ENCODE peak calls at places on chromosomes 16 and 17, in five cellular contexts. M is sigmoid colon, P is thyroid gland, Q is transverse colon, J is Peyer's patch. O is an unnamed sample.

GRCh38 chr17:75163074-75163473 is 8.8 kb upstream of the JPT1 start:
- DNase-seq in M (no peak), P (no peak), Q (no peak), J (no peak), O (no peak)

GRCh38 chr16:80056334-80056733 is 455.8 kb upstream of the MAF start:
- DNase-seq in M (no peak), P (no peak), Q (no peak), J (no peak), O (no peak)

GRCh38 chr16:69193860-69194259 is 6.9 kb downstream of the SNTB2 start:
- DNase-seq in M (no peak), P (no peak), Q (no peak), J (no peak), O (peak)

GRCh38 chr17:61467416-61468262 is 15.4 kb downstream of the TBX4 start:
- DNase-seq in M (peak), P (no peak), Q (peak), J (peak), O (peak)

GRCh38 chr17:62126292-62126691 is 61.2 kb upstream of the MED13 start:
- DNase-seq in M (no peak), P (no peak), Q (no peak), J (no peak), O (no peak)

GRCh38 chr17:64178011-64178825 is 48.3 kb upstream of the ERN1 start:
- DNase-seq in M (no peak), P (no peak), Q (no peak), J (no peak), O (no peak)

GRCh38 chr17:41992576-41992975 is 24.7 kb downstream of the DNAJC7 start:
- DNase-seq in M (no peak), P (no peak), Q (no peak), J (no peak), O (no peak)

GRCh38 chr17:35291802-35292201 is 48.9 kb downstream of the SLFN5 start:
- DNase-seq in M (no peak), P (no peak), Q (no peak), J (no peak), O (no peak)

GRCh38 chr17:4833941-4834501 is 881 bp downstream of the MINK1 start:
- DNase-seq in M (peak), P (peak), Q (peak), J (peak), O (peak)

GRCh38 chr17:7237761-7238417 is 1.4 kb downstream of the PHF23 start:
- DNase-seq in M (peak), P (peak), Q (peak), J (peak), O (peak)

GRCh38 chr16:55437627-55438026 is 41.4 kb upstream of the MMP2 start:
- DNase-seq in M (no peak), P (no peak), Q (no peak), J (no peak), O (no peak)

GRCh38 chr16:14249291-14250032 is 178.3 kb downstream of the MRTFB start:
- DNase-seq in M (no peak), P (peak), Q (peak), J (no peak), O (peak)

GRCh38 chr17:42817866-42818265 is 6.2 kb downstream of the BECN1 start:
- DNase-seq in M (no peak), P (no peak), Q (no peak), J (no peak), O (no peak)

GRCh38 chr16:70267516-70267915 is 15.8 kb upstream of the EXOSC6 start:
- DNase-seq in M (peak), P (no peak), Q (peak), J (peak), O (no peak)

GRCh38 chr17:69762359-69762758 is 312.7 kb upstream of the KCNJ16 start:
- DNase-seq in M (no peak), P (no peak), Q (no peak), J (no peak), O (no peak)

GRCh38 chr17:4236456-4236855 is 27.3 kb downstream of the ANKFY1 start:
- DNase-seq in M (no peak), P (no peak), Q (no peak), J (no peak), O (no peak)

GRCh38 chr16:80369559-80369958 is 171.2 kb upstream of the DYNLRB2 start:
- DNase-seq in M (peak), P (no peak), Q (peak), J (no peak), O (peak)

GRCh38 chr17:49779730-49780220 is 8.7 kb upstream of the KAT7 start:
- DNase-seq in M (no peak), P (peak), Q (peak), J (no peak), O (peak)

GRCh38 chr16:57485091-57485915 is 990 bp downstream of the DOK4 start:
- DNase-seq in M (no peak), P (no peak), Q (peak), J (peak), O (no peak)

GRCh38 chr17:8384801-8385335 is 1.9 kb upstream of the RPL26 start:
- DNase-seq in M (no peak), P (no peak), Q (no peak), J (no peak), O (no peak)

GRCh38 chr17:13597723-13598347 is 3.9 kb downstream of the HS3ST3A1 start:
- DNase-seq in M (no peak), P (peak), Q (peak), J (no peak), O (peak)

GRCh38 chr17:65750678-65751077 is 189.2 kb upstream of the AXIN2 start:
- DNase-seq in M (peak), P (peak), Q (peak), J (peak), O (peak)

GRCh38 chr17:27247071-27247957 is 46.6 kb upstream of the WSB1 start:
- DNase-seq in M (peak), P (peak), Q (peak), J (peak), O (peak)

GRCh38 chr16:31360296-31360695 is 5.3 kb downstream of the ITGAX start:
- DNase-seq in M (no peak), P (no peak), Q (no peak), J (no peak), O (peak)

GRCh38 chr17:80152057-80152831 is 5.3 kb upstream of the EIF4A3 start:
- DNase-seq in M (peak), P (no peak), Q (no peak), J (no peak), O (no peak)

GRCh38 chr17:3506054-3506453 is 30.3 kb downstream of the ASPA start:
- DNase-seq in M (peak), P (no peak), Q (no peak), J (no peak), O (no peak)

GRCh38 chr17:1461193-1461944 is 5.3 kb upstream of the CRK start:
- DNase-seq in M (no peak), P (no peak), Q (no peak), J (no peak), O (no peak)

GRCh38 chr16:73735018-73735417 is 561.6 kb upstream of the PSMD7 start:
- DNase-seq in M (no peak), P (no peak), Q (no peak), J (no peak), O (no peak)

GRCh38 chr17:2102931-2103398 is 48.1 kb downstream of the HIC1 start:
- DNase-seq in M (peak), P (peak), Q (no peak), J (no peak), O (no peak)

GRCh38 chr17:79831367-79832210 is 7.7 kb downstream of the CBX4 start:
- DNase-seq in M (peak), P (peak), Q (no peak), J (no peak), O (peak)

GRCh38 chr16:87856796-87857228 is 12.5 kb downstream of the SLC7A5 start:
- DNase-seq in M (no peak), P (no peak), Q (no peak), J (no peak), O (no peak)

GRCh38 chr17:50833396-50834125 is 1.8 kb upstream of the WFIKKN2 start:
- DNase-seq in M (peak), P (no peak), Q (no peak), J (no peak), O (no peak)

GRCh38 chr17:61235001-61235820 is 164.4 kb upstream of the TBX2 start:
- DNase-seq in M (no peak), P (peak), Q (no peak), J (no peak), O (no peak)

GRCh38 chr16:62955033-62955349 is 918.8 kb upstream of the CDH8 start:
- DNase-seq in M (no peak), P (no peak), Q (no peak), J (no peak), O (no peak)

GRCh38 chr17:50632637-50633036 is 2.0 kb upstream of the ABCC3 start:
- DNase-seq in M (no peak), P (no peak), Q (no peak), J (peak), O (no peak)

GRCh38 chr16:20410153-20410723 is 904 bp downstream of the ACSM5 start:
- DNase-seq in M (no peak), P (no peak), Q (no peak), J (no peak), O (no peak)

GRCh38 chr17:80751070-80751459 is 206.4 kb downstream of the RPTOR start:
- DNase-seq in M (peak), P (no peak), Q (no peak), J (no peak), O (no peak)

GRCh38 chr16:80347900-80348299 is 192.9 kb upstream of the DYNLRB2 start:
- DNase-seq in M (no peak), P (peak), Q (no peak), J (no peak), O (peak)

GRCh38 chr16:47204736-47205499 is 61.2 kb upstream of the NETO2 start:
- DNase-seq in M (no peak), P (no peak), Q (no peak), J (no peak), O (no peak)

DNA sequence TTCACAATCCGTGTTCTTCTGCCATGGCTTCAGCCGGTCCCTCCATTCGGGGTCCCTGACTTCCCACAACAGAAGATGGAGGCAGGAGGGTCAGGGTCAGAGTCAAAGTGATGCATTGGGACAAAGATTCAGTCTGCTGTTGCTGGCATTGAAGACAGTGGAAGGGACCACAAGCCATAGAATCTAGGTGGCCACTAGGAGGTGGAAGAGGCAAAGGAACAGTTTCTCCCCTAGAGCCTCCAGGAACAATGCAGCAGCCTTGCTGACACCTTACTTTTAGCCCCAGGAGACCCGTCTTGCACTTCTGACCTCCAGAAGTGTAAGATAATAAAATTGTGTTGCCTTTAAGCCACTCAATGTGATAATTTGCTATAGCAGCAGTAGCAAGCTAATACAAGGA is 55.9 kb downstream of the MFSD11 start:
- DNase-seq in M (no peak), P (no peak), Q (no peak), J (no peak), O (no peak)
- TF ChIP-seq POLR2A in M (no peak), P (no peak), Q (no peak), J (no peak), O (no peak)

GRCh38 chr17:36608794-36609497 is 7.6 kb downstream of the MRM1 start:
- DNase-seq in M (no peak), P (peak), Q (peak), J (peak), O (peak)

GRCh38 chr17:36610472-36610871 is 9.1 kb downstream of the MRM1 start:
- DNase-seq in M (no peak), P (no peak), Q (no peak), J (no peak), O (no peak)

GRCh38 chr17:36611345-36612072 is 10.1 kb downstream of the MRM1 start:
- DNase-seq in M (no peak), P (no peak), Q (no peak), J (no peak), O (no peak)

GRCh38 chr17:36609498-36609862 is 8.1 kb downstream of the MRM1 start:
- DNase-seq in M (no peak), P (no peak), Q (no peak), J (peak), O (no peak)

GRCh38 chr17:36608280-36608679 is 6.9 kb downstream of the MRM1 start:
- DNase-seq in M (no peak), P (no peak), Q (no peak), J (peak), O (no peak)
- TF ChIP-seq POLR2A in M (no peak), P (no peak), Q (no peak), J (no peak), O (no peak)

GRCh38 chr17:59707182-59707970 is at the start of the genes PTRH2 and VMP1:
- DNase-seq in M (peak), P (peak), Q (peak), J (peak), O (peak)
- TF ChIP-seq POLR2A in M (peak), P (peak), Q (peak), J (peak), O (peak)

GRCh38 chr16:1325673-1326371 is 7.6 kb upstream of the BAIAP3 start:
- DNase-seq in M (no peak), P (no peak), Q (no peak), J (no peak), O (no peak)
- TF ChIP-seq POLR2A in M (no peak), P (no peak), Q (no peak), J (no peak), O (no peak)

GRCh38 chr17:44045493-44045892 is 21.0 kb downstream of the LSM12 start:
- DNase-seq in M (no peak), P (no peak), Q (no peak), J (no peak), O (no peak)
- TF ChIP-seq POLR2A in M (no peak), P (no peak), Q (no peak), J (no peak), O (no peak)

GRCh38 chr17:72056155-72056554 is 64.7 kb upstream of the SOX9 start:
- DNase-seq in M (no peak), P (no peak), Q (no peak), J (no peak), O (no peak)
- TF ChIP-seq POLR2A in M (no peak), P (no peak), Q (no peak), J (no peak), O (no peak)

GRCh38 chr17:44219636-44220210 is at the start of gene UBTF:
- DNase-seq in M (peak), P (peak), Q (peak), J (peak), O (peak)

GRCh38 chr17:44221072-44221861 is 1.8 kb upstream of the UBTF start:
- DNase-seq in M (peak), P (peak), Q (peak), J (peak), O (peak)

GRCh38 chr17:44219126-44219635 is 294 bp downstream of the UBTF start:
- DNase-seq in M (peak), P (peak), Q (peak), J (peak), O (peak)

GRCh38 chr17:44221862-44222111 is 2.3 kb upstream of the UBTF start:
- DNase-seq in M (no peak), P (no peak), Q (no peak), J (peak), O (no peak)

GRCh38 chr17:44220211-44221071 is 966 bp upstream of the UBTF start:
- DNase-seq in M (peak), P (peak), Q (peak), J (peak), O (peak)
- TF ChIP-seq POLR2A in M (no peak), P (no peak), Q (peak), J (no peak), O (peak)

DNA sequence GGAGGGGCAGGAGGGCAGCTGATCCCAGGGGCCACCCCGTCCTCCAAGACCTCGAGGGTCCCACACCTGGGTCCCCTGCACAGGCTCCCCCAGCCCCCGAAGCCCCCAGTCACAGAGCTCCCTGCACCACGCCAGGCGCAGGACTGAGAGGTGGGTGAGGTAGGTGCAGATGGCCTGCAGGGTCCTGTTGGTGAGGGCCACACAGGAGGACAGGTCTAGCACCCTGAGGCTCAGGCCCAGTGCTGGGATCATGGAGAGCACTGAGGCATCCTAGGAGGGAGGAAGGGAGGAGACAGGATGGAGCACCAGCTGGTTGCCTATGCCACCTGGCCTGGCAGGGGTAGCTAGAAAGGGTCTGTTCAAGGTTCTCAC is 9.6 kb downstream of the ELMO3 start:
- DNase-seq in M (no peak), P (no peak), Q (no peak), J (no peak), O (no peak)
- TF ChIP-seq POLR2A in M (no peak), P (no peak), Q (no peak), J (no peak), O (no peak)

GRCh38 chr16:81601008-81601428 is 156.4 kb downstream of the CMIP start:
- DNase-seq in M (no peak), P (no peak), Q (no peak), J (no peak), O (no peak)
- TF ChIP-seq POLR2A in M (no peak), P (no peak), Q (no peak), J (no peak), O (no peak)

O was measured in body of pancreas.